ENCODE peak calls at places on chromosomes 3 and 15, in four cellular contexts. One of them, this sample, is unnamed.

GRCh38 chr3:61637088-61638051 is 76.0 kb downstream of the PTPRG start:
- DNase-seq in H54: no peak
- DNase-seq in progenitor cell of endocrine pancreas: no peak
- DNase-seq in retina: no peak
- DNase-seq in this sample: peak

GRCh38 chr3:53570709-53571108 is 76.3 kb downstream of the CACNA1D start:
- DNase-seq in H54: peak
- DNase-seq in progenitor cell of endocrine pancreas: no peak
- DNase-seq in retina: no peak
- DNase-seq in this sample: no peak

GRCh38 chr15:31081568-31082250 is 19.8 kb downstream of the TRPM1 start:
- DNase-seq in H54: no peak
- DNase-seq in progenitor cell of endocrine pancreas: no peak
- DNase-seq in retina: no peak
- DNase-seq in this sample: no peak

GRCh38 chr3:31106204-31106603 is 211.7 kb upstream of the GADL1 start:
- DNase-seq in H54: peak
- DNase-seq in progenitor cell of endocrine pancreas: no peak
- DNase-seq in retina: no peak
- DNase-seq in this sample: no peak

GRCh38 chr15:34717729-34718128 is 37.1 kb downstream of the GJD2 start:
- DNase-seq in H54: no peak
- DNase-seq in progenitor cell of endocrine pancreas: no peak
- DNase-seq in retina: no peak
- DNase-seq in this sample: no peak

GRCh38 chr3:48561045-48561736 is 2.4 kb downstream of the UCN2 start:
- DNase-seq in H54: peak
- DNase-seq in progenitor cell of endocrine pancreas: peak
- DNase-seq in retina: peak
- DNase-seq in this sample: peak

GRCh38 chr3:65551945-65552344 is 486.8 kb downstream of the MAGI1 start:
- DNase-seq in H54: no peak
- DNase-seq in progenitor cell of endocrine pancreas: no peak
- DNase-seq in retina: peak
- DNase-seq in this sample: no peak

GRCh38 chr3:152258448-152259302 is 10.1 kb upstream of the MBNL1 start:
- DNase-seq in H54: peak
- DNase-seq in progenitor cell of endocrine pancreas: no peak
- DNase-seq in retina: no peak
- DNase-seq in this sample: no peak

GRCh38 chr3:184711366-184712247 is at the start of gene MAGEF1:
- DNase-seq in H54: peak
- DNase-seq in progenitor cell of endocrine pancreas: peak
- DNase-seq in retina: peak
- DNase-seq in this sample: peak

GRCh38 chr3:184601576-184602405 is 40.2 kb downstream of the EPHB3 start:
- DNase-seq in H54: no peak
- DNase-seq in progenitor cell of endocrine pancreas: no peak
- DNase-seq in retina: no peak
- DNase-seq in this sample: no peak

GRCh38 chr15:89772933-89773583 is 3.1 kb upstream of the MESP2 start:
- DNase-seq in H54: no peak
- DNase-seq in progenitor cell of endocrine pancreas: no peak
- DNase-seq in retina: no peak
- DNase-seq in this sample: no peak

GRCh38 chr15:41980654-41981323 is 8.4 kb upstream of the EHD4 start:
- DNase-seq in H54: no peak
- DNase-seq in progenitor cell of endocrine pancreas: no peak
- DNase-seq in retina: no peak
- DNase-seq in this sample: no peak

GRCh38 chr3:157865449-157865862 is 240.8 kb downstream of the SHOX2 start:
- DNase-seq in H54: peak
- DNase-seq in progenitor cell of endocrine pancreas: peak
- DNase-seq in retina: peak
- DNase-seq in this sample: no peak